ENCODE peak calls at places on chromosome 1, in eight cellular contexts. T is epithelial cell of prostate; V is HFF-Myc; D is tibial nerve; G is CD4-positive, alpha-beta memory T cell; Q is SJSA1; I is NCI-H1105; O is activated CD4-positive, alpha-beta T cell treated with anti-CD3 and anti-CD28 coated beads, Interleukin-2, amount 50 U/mL, for 1 hour. N is an unnamed sample.

GRCh38 chr1:203570805-203571204 is 55.8 kb upstream of the ATP2B4 start:
- DNase-seq in D (no peak), I (no peak), Q (no peak), T (no peak), O (no peak), V (no peak), G (no peak), N (no peak)

GRCh38 chr1:226436472-226436854 is 28.6 kb upstream of the PARP1 start:
- DNase-seq in I (no peak), T (no peak), V (no peak), D (no peak), G (no peak), O (no peak), Q (no peak), N (no peak)

GRCh38 chr1:226870323-226871046 is at the start of gene PSEN2:
- DNase-seq in G (peak; percentile 42), V (no peak), Q (peak; percentile 68), D (peak; percentile 20), I (peak; percentile 53), O (peak; percentile 44), T (no peak), N (peak; percentile 71)

GRCh38 chr1:3441880-3442279 is 12.6 kb upstream of the ARHGEF16 start:
- DNase-seq in I (no peak), T (no peak), O (no peak), Q (no peak), G (no peak), D (no peak), V (no peak), N (no peak)

GRCh38 chr1:237258871-237259270 is 216.9 kb downstream of the RYR2 start:
- DNase-seq in I (no peak), D (no peak), Q (no peak), G (no peak), T (no peak), O (no peak), V (no peak), N (no peak)

GRCh38 chr1:68442822-68443556 is 6.8 kb downstream of the RPE65 start:
- DNase-seq in T (peak; percentile 64), O (no peak), I (no peak), G (no peak), D (no peak), V (peak; percentile 63), Q (peak; percentile 33), N (peak; percentile 32)

GRCh38 chr1:234980224-234980656 is 148.4 kb downstream of the TOMM20 start:
- DNase-seq in T (no peak), I (no peak), V (no peak), G (no peak), Q (no peak), D (no peak), O (no peak), N (no peak)

GRCh38 chr1:227037121-227037520 is 97.0 kb downstream of the COQ8A start:
- DNase-seq in O (no peak), D (no peak), Q (no peak), G (no peak), V (no peak), T (no peak), I (no peak), N (no peak)

GRCh38 chr1:160109686-160110085 is 5.9 kb upstream of the ATP1A2 start:
- DNase-seq in Q (no peak), G (no peak), O (no peak), T (no peak), V (no peak), D (no peak), I (no peak), N (no peak)

GRCh38 chr1:185694081-185694480 is 40.1 kb upstream of the HMCN1 start:
- DNase-seq in I (no peak), T (no peak), O (no peak), Q (no peak), D (no peak), V (no peak), G (peak; percentile 24), N (no peak)

GRCh38 chr1:156624814-156625435 is 5.7 kb downstream of the HAPLN2 start:
- DNase-seq in I (no peak), G (no peak), T (no peak), O (no peak), V (no peak), Q (no peak), D (no peak), N (no peak)

GRCh38 chr1:162835157-162835899 is 25.6 kb downstream of the CCDC190 start:
- DNase-seq in O (no peak), Q (no peak), V (no peak), D (no peak), I (no peak), T (no peak), G (no peak), N (no peak)

GRCh38 chr1:148307583-148308185 is 155.6 kb upstream of the NBPF11 start:
- DNase-seq in G (no peak), O (no peak), I (no peak), V (no peak), T (no peak), Q (no peak), D (no peak), N (no peak)

GRCh38 chr1:214234635-214235025 is 46.3 kb upstream of the SMYD2 start:
- DNase-seq in G (no peak), I (peak; percentile 83), Q (no peak), D (no peak), V (no peak), T (no peak), O (no peak), N (no peak)

GRCh38 chr1:50977575-50978143 is 7.6 kb downstream of the CDKN2C start:
- DNase-seq in G (peak; percentile 31), O (no peak), I (peak; percentile 59), Q (no peak), V (no peak), T (no peak), D (no peak), N (peak; percentile 70)

GRCh38 chr1:81142099-81142776 is 658.5 kb upstream of the ADGRL2 start:
- DNase-seq in V (peak; percentile 3), T (no peak), D (no peak), Q (peak; percentile 55), O (no peak), I (no peak), G (no peak), N (no peak)

GRCh38 chr1:99110140-99111041 is 105.7 kb upstream of the PLPPR5 start:
- DNase-seq in V (no peak), I (no peak), O (no peak), D (no peak), Q (no peak), T (no peak), G (no peak), N (no peak)

GRCh38 chr1:9655127-9655723 is 3.7 kb downstream of the PIK3CD start:
- DNase-seq in V (no peak), O (peak; percentile 35), T (no peak), D (no peak), Q (no peak), G (peak; percentile 67), I (no peak), N (no peak)

GRCh38 chr1:22814176-22815042 is 103.8 kb downstream of the EPHB2 start:
- DNase-seq in D (peak; percentile 43), O (no peak), G (no peak), V (peak; percentile 42), T (no peak), Q (no peak), I (peak; percentile 84), N (no peak)

GRCh38 chr1:75614455-75615379 is 3.8 kb upstream of the SLC44A5 start:
- DNase-seq in I (peak; percentile 87), D (no peak), Q (peak; percentile 28), T (no peak), V (no peak), G (no peak), O (no peak), N (peak; percentile 39)

GRCh38 chr1:228955691-228956090 is 220.4 kb downstream of the RHOU start:
- DNase-seq in I (no peak), V (no peak), Q (no peak), D (no peak), T (no peak), O (no peak), G (no peak), N (no peak)

GRCh38 chr1:201739492-201740085 is 89.4 kb upstream of the IPO9 start:
- DNase-seq in D (no peak), O (peak; percentile 53), Q (no peak), I (peak; percentile 93), T (no peak), G (peak; percentile 61), V (no peak), N (peak; percentile 62)

GRCh38 chr1:58592521-58593134 is 15.6 kb upstream of the TACSTD2 start:
- DNase-seq in I (no peak), T (peak; percentile 87), O (no peak), V (peak; percentile 65), Q (peak; percentile 62), G (no peak), D (no peak), N (peak; percentile 65)

GRCh38 chr1:23959461-23960290 is at the start of gene PNRC2:
- DNase-seq in O (peak; percentile 96), Q (peak; percentile 98), D (peak; percentile 95), T (peak; percentile 82), G (peak; percentile 96), V (peak; percentile 85), I (peak; percentile 96), N (peak; percentile 97)

GRCh38 chr1:63774617-63775417 is 1.0 kb downstream of the ROR1 start:
- DNase-seq in T (no peak), V (no peak), I (peak; percentile 8), O (no peak), Q (peak; percentile 69), D (peak; percentile 18), G (no peak), N (peak; percentile 23)

GRCh38 chr1:30704271-30704670 is 19.1 kb downstream of the MATN1 start:
- DNase-seq in T (no peak), Q (no peak), G (no peak), V (no peak), D (peak; percentile 40), I (no peak), O (no peak), N (no peak)

GRCh38 chr1:24411963-24412362 is 1.6 kb downstream of the STPG1 start:
- DNase-seq in Q (peak; percentile 85), G (no peak), D (no peak), I (no peak), T (no peak), V (no peak), O (no peak), N (no peak)

GRCh38 chr1:198754670-198755069 is 115.8 kb downstream of the PTPRC start:
- DNase-seq in T (no peak), I (no peak), V (no peak), D (no peak), Q (no peak), O (no peak), G (no peak), N (no peak)